ENCODE peak calls at places on chromosomes 12 and 14, in seven cellular contexts. E, Q, Y, U, I, O and L are unnamed samples.

GRCh38 chr12:41967668-41968649 is 176.7 kb downstream of the GXYLT1 start:
- DNase-seq in E (peak; percentile 93), Q (peak; percentile 4), Y (peak; percentile 98), U (peak; percentile 94), I (peak; percentile 46), O (peak; percentile 42), L (no peak)

GRCh38 chr14:64253672-64254071 is 40.5 kb downstream of the ESR2 start:
- DNase-seq in E (no peak), Q (no peak), Y (no peak), U (no peak), I (peak; percentile 35), O (peak; percentile 16), L (no peak)

GRCh38 chr12:9348906-9349518 is 140.8 kb upstream of the PZP start:
- DNase-seq in E (no peak), Q (no peak), Y (no peak), U (no peak), I (no peak), O (no peak), L (no peak)

GRCh38 chr12:53532026-53532425 is 24.7 kb upstream of the NPFF start:
- DNase-seq in E (no peak), Q (no peak), Y (no peak), U (no peak), I (no peak), O (no peak), L (peak; percentile 91)

GRCh38 chr14:61927521-61927920 is 165.3 kb downstream of the SNAPC1 start:
- DNase-seq in E (peak; percentile 6), Q (no peak), Y (peak; percentile 74), U (peak; percentile 7), I (peak; percentile 63), O (no peak), L (no peak)

GRCh38 chr14:95313707-95314106 is 6.0 kb downstream of the CLMN start:
- DNase-seq in E (no peak), Q (peak; percentile 63), Y (peak; percentile 9), U (peak; percentile 24), I (peak; percentile 32), O (peak; percentile 56), L (no peak)

GRCh38 chr14:55609681-55610080 is 29.7 kb downstream of the KTN1 start:
- DNase-seq in E (peak; percentile 62), Q (no peak), Y (peak; percentile 39), U (no peak), I (peak; percentile 55), O (peak; percentile 31), L (no peak)

GRCh38 chr12:126248871-126249403 is 1183.7 kb downstream of the AACS start:
- DNase-seq in E (peak; percentile 20), Q (no peak), Y (peak; percentile 45), U (peak; percentile 10), I (peak; percentile 9), O (no peak), L (no peak)

GRCh38 chr14:70672328-70672675 is 30.6 kb downstream of the TTC9 start:
- DNase-seq in E (no peak), Q (no peak), Y (no peak), U (no peak), I (no peak), O (no peak), L (no peak)

GRCh38 chr12:45315462-45315861 is 99.6 kb downstream of the ANO6 start:
- DNase-seq in E (no peak), Q (no peak), Y (no peak), U (no peak), I (no peak), O (no peak), L (no peak)

GRCh38 chr12:47080725-47081502 is 1.2 kb upstream of the AMIGO2 start:
- DNase-seq in E (peak; percentile 51), Q (no peak), Y (peak; percentile 91), U (peak; percentile 76), I (peak; percentile 77), O (no peak), L (no peak)

GRCh38 chr12:52032431-52032796 is 18.8 kb upstream of the NR4A1 start:
- DNase-seq in E (no peak), Q (peak; percentile 79), Y (peak; percentile 51), U (no peak), I (peak; percentile 83), O (no peak), L (peak; percentile 10)

GRCh38 chr12:56602239-56602638 is 27.9 kb downstream of the BAZ2A start:
- DNase-seq in E (no peak), Q (no peak), Y (no peak), U (no peak), I (no peak), O (no peak), L (no peak)

GRCh38 chr14:79732911-79733310 is 478.4 kb downstream of the DIO2 start:
- DNase-seq in E (no peak), Q (no peak), Y (no peak), U (no peak), I (peak; percentile 29), O (no peak), L (no peak)

GRCh38 chr12:22100952-22101748 is 55.1 kb downstream of the CMAS start:
- DNase-seq in E (peak; percentile 63), Q (peak; percentile 61), Y (peak; percentile 79), U (peak; percentile 38), I (peak; percentile 70), O (peak; percentile 54), L (no peak)

GRCh38 chr14:96847451-96847850 is 50.3 kb downstream of the VRK1 start:
- DNase-seq in E (peak; percentile 37), Q (no peak), Y (no peak), U (no peak), I (no peak), O (peak; percentile 31), L (no peak)

GRCh38 chr12:7091171-7091570 is 1.1 kb downstream of the C1R start:
- DNase-seq in E (no peak), Q (no peak), Y (no peak), U (no peak), I (no peak), O (no peak), L (no peak)

GRCh38 chr12:122871851-122872785 is 23.8 kb downstream of the VPS37B start:
- DNase-seq in E (peak; percentile 96), Q (peak; percentile 24), Y (no peak), U (no peak), I (peak; percentile 78), O (peak; percentile 68), L (peak; percentile 18)

GRCh38 chr14:103749452-103749851 is 33.8 kb downstream of the ZFYVE21 start:
- DNase-seq in E (no peak), Q (no peak), Y (no peak), U (no peak), I (no peak), O (no peak), L (no peak)